ENCODE peak calls at places on chromosomes 5 and 9, in eight cellular contexts. Q is naive B cell, O is lung, W is cardiac muscle cell, F is HEK293T, A is T-cell, J is AG10803, K is thoracic aorta. N is an unnamed sample.

GRCh38 chr9:134633362-134634142 is 8.1 kb upstream of the COL5A1 start:
- DNase-seq in F (no peak), A (no peak), O (no peak), Q (no peak), J (no peak), W (no peak), K (no peak), N (no peak)

GRCh38 chr9:80596576-80596975 is 1024.8 kb downstream of the TLE4 start:
- DNase-seq in Q (no peak), F (no peak), A (no peak), J (no peak), W (no peak), K (no peak), O (no peak), N (no peak)

GRCh38 chr5:172473427-172473826 is 19.1 kb upstream of the SH3PXD2B start:
- DNase-seq in F (no peak), J (no peak), Q (no peak), O (no peak), W (no peak), A (no peak), K (no peak), N (no peak)

GRCh38 chr5:31523041-31523440 is 8.9 kb downstream of the DROSHA start:
- DNase-seq in F (no peak), A (no peak), O (no peak), W (no peak), J (no peak), Q (no peak), K (no peak), N (no peak)

GRCh38 chr9:2729003-2729402 is 11.7 kb downstream of the KCNV2 start:
- DNase-seq in K (no peak), J (peak; percentile 45), O (no peak), A (no peak), W (no peak), F (no peak), Q (no peak), N (no peak)

GRCh38 chr9:71263451-71263850 is 142.0 kb upstream of the TRPM3 start:
- DNase-seq in O (no peak), J (no peak), W (no peak), K (no peak), F (no peak), Q (no peak), A (no peak), N (no peak)

GRCh38 chr5:68245325-68245724 is 29.8 kb downstream of the PIK3R1 start:
- DNase-seq in Q (no peak), K (no peak), F (no peak), J (peak; percentile 62), A (no peak), O (no peak), W (no peak), N (no peak)

GRCh38 chr9:127030814-127031740 is 91.4 kb downstream of the ANGPTL2 start:
- DNase-seq in O (no peak), K (no peak), W (no peak), J (no peak), F (no peak), Q (no peak), A (no peak), N (no peak)

GRCh38 chr5:5331838-5332237 is 90.6 kb upstream of the ICE1 start:
- DNase-seq in Q (no peak), W (no peak), J (no peak), A (no peak), O (no peak), K (no peak), F (no peak), N (no peak)

GRCh38 chr9:81605154-81605670 is 84.1 kb downstream of the TLE1 start:
- DNase-seq in J (no peak), A (no peak), W (no peak), F (no peak), K (no peak), O (peak; percentile 60), Q (no peak), N (no peak)

GRCh38 chr5:141850183-141850768 is 27.9 kb downstream of the PCDH1 start:
- DNase-seq in Q (peak; percentile 40), O (peak; percentile 46), F (peak; percentile 50), W (peak; percentile 48), J (peak; percentile 46), A (peak; percentile 37), K (no peak), N (peak; percentile 54)